ENCODE peak calls at places on chromosomes 2 and 18, in seven cellular contexts. A is T-cell, P is hepatic stellate cell, J is mesothelial cell of epicardium, W is foreskin fibroblast, Y is GM20000, B is heart right ventricle. Q is an unnamed sample.

GRCh38 chr18:3994061-3994687 is 460.9 kb downstream of the DLGAP1 start:
- DNase-seq in A (no peak), P (no peak), B (no peak), J (no peak), Y (no peak), W (no peak), Q (no peak)

GRCh38 chr2:84778921-84779320 is 102.0 kb downstream of the TRABD2A start:
- DNase-seq in J (no peak), P (no peak), A (no peak), B (no peak), W (no peak), Y (no peak), Q (no peak)

GRCh38 chr2:56473524-56473923 is 289.7 kb downstream of the CCDC85A start:
- DNase-seq in B (no peak), P (no peak), Y (no peak), J (no peak), A (no peak), W (no peak), Q (no peak)

GRCh38 chr2:111679202-111679601 is 204.8 kb downstream of the ANAPC1 start:
- DNase-seq in W (no peak), Y (no peak), P (no peak), A (no peak), B (no peak), J (no peak), Q (no peak)

GRCh38 chr2:133658020-133658903 is 90.0 kb upstream of the NCKAP5 start:
- DNase-seq in B (no peak), J (no peak), W (no peak), P (no peak), Y (no peak), A (no peak), Q (no peak)

GRCh38 chr2:219707496-219708285 is 80.3 kb downstream of the SLC4A3 start:
- DNase-seq in B (no peak), J (no peak), A (no peak), P (no peak), W (no peak), Y (no peak), Q (no peak)

GRCh38 chr18:13410471-13410870 is 191.9 kb downstream of the LDLRAD4 start:
- DNase-seq in Y (no peak), P (no peak), J (no peak), B (no peak), W (no peak), A (no peak), Q (no peak)

GRCh38 chr2:8544786-8545631 is 136.8 kb upstream of the ID2 start:
- DNase-seq in B (peak; percentile 73), A (peak; percentile 66), P (peak; percentile 50), W (peak; percentile 59), J (peak; percentile 19), Y (peak; percentile 76), Q (peak; percentile 76)

GRCh38 chr2:42809876-42810125 is 17.4 kb upstream of the HAAO start:
- DNase-seq in J (peak; percentile 74), W (peak; percentile 79), B (peak; percentile 85), Y (no peak), P (peak; percentile 85), A (no peak), Q (peak; percentile 87)

GRCh38 chr2:138113871-138114525 is 149.7 kb downstream of the HNMT start:
- DNase-seq in Y (no peak), J (no peak), W (no peak), A (no peak), P (no peak), B (no peak), Q (no peak)

GRCh38 chr2:20125164-20125563 is 73.7 kb upstream of the LAPTM4A start:
- DNase-seq in A (no peak), B (no peak), W (no peak), J (no peak), P (no peak), Y (no peak), Q (no peak)

GRCh38 chr2:216151313-216152030 is 42.3 kb downstream of the XRCC5 start:
- DNase-seq in J (no peak), B (no peak), W (peak; percentile 23), A (no peak), P (no peak), Y (no peak), Q (peak; percentile 83)

GRCh38 chr18:37452015-37452414 is 113.6 kb downstream of the CELF4 start:
- DNase-seq in Y (no peak), P (no peak), W (no peak), J (no peak), B (no peak), A (no peak), Q (no peak)

GRCh38 chr2:12486205-12487118 is 230.3 kb upstream of the TRIB2 start:
- DNase-seq in J (no peak), Y (no peak), W (peak; percentile 9), B (no peak), A (no peak), P (no peak), Q (no peak)

GRCh38 chr2:106931742-106932335 is 45.9 kb upstream of the ST6GAL2 start:
- DNase-seq in W (no peak), B (no peak), J (no peak), Y (no peak), A (no peak), P (no peak), Q (no peak)

GRCh38 chr2:19357383-19358241 is 811 bp downstream of the OSR1 start:
- DNase-seq in B (no peak), Y (peak; percentile 16), P (peak; percentile 56), A (no peak), W (no peak), J (no peak), Q (peak; percentile 44)

GRCh38 chr2:42901076-42901645 is 108.8 kb upstream of the HAAO start:
- DNase-seq in J (no peak), A (no peak), Y (no peak), B (no peak), P (peak; percentile 60), W (peak; percentile 58), Q (no peak)

GRCh38 chr2:173511942-173512341 is 157.3 kb downstream of the CDCA7 start:
- DNase-seq in J (no peak), A (no peak), B (no peak), P (no peak), W (no peak), Y (no peak), Q (no peak)

GRCh38 chr2:127083819-127084503 is 23.0 kb downstream of the BIN1 start:
- DNase-seq in W (peak; percentile 88), B (peak; percentile 46), P (peak; percentile 96), A (no peak), Y (no peak), J (no peak), Q (peak; percentile 85)

GRCh38 chr18:24544141-24544498 is 83.7 kb downstream of the HRH4 start:
- DNase-seq in W (no peak), Y (no peak), B (peak; percentile 7), P (no peak), J (no peak), A (no peak), Q (peak; percentile 13)

GRCh38 chr2:8616084-8616419 is 65.8 kb upstream of the ID2 start:
- DNase-seq in W (no peak), Y (no peak), J (no peak), A (no peak), P (no peak), B (no peak), Q (no peak)